ENCODE peak calls at places on chromosome 2, in eight cellular contexts. R, S, E, V, Q, P, L and A are unnamed samples.

GRCh38 chr2:236819275-236820002 is 249.8 kb downstream of the ACKR3 start:
- DNase-seq in R (no peak), Q (no peak), P (no peak), L (no peak), V (no peak), S (no peak), E (no peak), A (no peak)

GRCh38 chr2:172704072-172704936 is 31.3 kb upstream of the RAPGEF4 start:
- DNase-seq in V (no peak), R (peak), S (peak), L (no peak), E (no peak), Q (peak), P (no peak), A (peak)

GRCh38 chr2:235263205-235264120 is 230.4 kb upstream of the AGAP1 start:
- DNase-seq in S (peak), E (peak), Q (peak), V (peak), P (no peak), L (peak), R (peak), A (peak)

GRCh38 chr2:219836647-219837177 is 209.3 kb downstream of the SLC4A3 start:
- DNase-seq in V (no peak), S (no peak), P (no peak), R (peak), E (no peak), L (no peak), Q (peak), A (peak)

GRCh38 chr2:184268900-184269299 is 329.4 kb upstream of the ZNF804A start:
- DNase-seq in Q (no peak), R (no peak), L (no peak), P (no peak), S (no peak), V (no peak), E (no peak), A (no peak)

GRCh38 chr2:234500394-234501006 is 3.6 kb upstream of the ARL4C start:
- DNase-seq in L (peak), P (no peak), S (peak), E (no peak), V (peak), Q (peak), R (peak), A (peak)

GRCh38 chr2:58081000-58081399 is 34.4 kb downstream of the VRK2 start:
- DNase-seq in L (no peak), R (peak), E (no peak), V (no peak), Q (peak), S (no peak), P (no peak), A (no peak)

GRCh38 chr2:20496069-20496468 is 49.2 kb downstream of the RHOB start:
- DNase-seq in S (no peak), P (no peak), V (no peak), Q (peak), E (no peak), L (peak), R (peak), A (peak)

GRCh38 chr2:235206980-235207579 is 255.3 kb downstream of the SH3BP4 start:
- DNase-seq in P (peak), R (no peak), S (no peak), E (no peak), L (no peak), V (no peak), Q (no peak), A (peak)

GRCh38 chr2:199848323-199848722 is 2.7 kb downstream of the FTCDNL1 start:
- DNase-seq in R (no peak), Q (no peak), L (no peak), S (no peak), E (no peak), V (no peak), P (no peak), A (no peak)

GRCh38 chr2:199851499-199851816 is 466 bp upstream of the FTCDNL1 start:
- DNase-seq in E (no peak), R (no peak), L (peak), P (no peak), Q (no peak), V (no peak), S (no peak), A (no peak)

GRCh38 chr2:199850250-199850717 is 708 bp downstream of the FTCDNL1 start:
- DNase-seq in P (no peak), L (no peak), V (no peak), R (no peak), E (no peak), S (no peak), Q (no peak), A (no peak)

GRCh38 chr2:199851886-199852285 is 894 bp upstream of the FTCDNL1 start:
- DNase-seq in Q (no peak), E (no peak), R (no peak), V (no peak), S (no peak), P (no peak), L (no peak), A (no peak)

DNA sequence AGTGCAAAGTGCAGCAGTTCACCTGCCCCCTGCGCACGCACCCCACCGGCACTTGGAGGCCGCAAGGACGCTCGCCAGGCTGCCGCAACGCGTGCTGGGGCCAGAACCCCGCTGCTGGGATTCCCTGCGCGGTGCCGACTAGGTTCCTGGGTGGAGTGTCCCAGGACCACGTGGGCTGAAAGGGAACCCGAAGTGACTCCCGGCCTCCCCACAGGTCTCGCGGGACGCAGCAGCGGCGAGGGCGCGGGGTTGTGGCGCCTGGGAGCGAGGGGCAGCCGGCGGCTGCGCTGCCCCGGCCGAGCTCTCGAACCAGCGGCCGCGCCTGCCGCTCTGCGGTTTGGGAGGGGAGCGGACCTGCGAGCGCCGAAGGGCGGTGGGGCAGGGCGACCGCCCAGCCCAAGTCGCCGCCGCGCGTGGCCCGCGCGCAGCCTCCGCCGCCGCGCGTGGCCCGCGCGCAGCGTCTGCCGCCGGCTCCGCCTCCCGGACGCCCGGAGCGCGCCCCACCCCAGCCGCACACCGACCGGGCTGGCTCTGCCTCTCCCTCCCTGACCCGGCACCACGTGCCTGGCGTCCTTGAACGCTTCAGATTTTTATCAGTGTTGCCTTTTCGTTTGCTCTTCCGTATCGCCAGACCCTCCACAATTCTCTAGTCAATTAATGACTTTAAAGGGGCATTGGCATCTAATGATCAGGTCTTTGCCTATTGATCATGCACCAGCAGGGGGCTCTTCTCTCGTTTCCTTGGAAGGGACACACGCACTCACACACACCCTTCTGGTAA is at the start of gene FTCDNL1:
- DNase-seq in E (no peak), V (peak), P (peak), R (peak), S (peak), L (peak), Q (peak), A (peak)
- TF ChIP-seq CTCF in E (peak), V (peak), P (peak), R (peak), S (peak), L (peak), Q (peak), A (peak)

GRCh38 chr2:196074631-196075030 is 6.0 kb upstream of the DNAH7 start:
- DNase-seq in Q (no peak), E (no peak), R (no peak), S (no peak), L (no peak), P (no peak), V (no peak), A (no peak)
- TF ChIP-seq CTCF in Q (no peak), E (no peak), R (no peak), S (no peak), L (no peak), P (no peak), V (no peak), A (no peak)

GRCh38 chr2:164694275-164694695 is 73.0 kb upstream of the GRB14 start:
- DNase-seq in S (no peak), V (no peak), E (no peak), P (no peak), L (no peak), Q (no peak), R (no peak), A (no peak)

GRCh38 chr2:164701565-164701964 is 80.3 kb upstream of the GRB14 start:
- DNase-seq in V (no peak), P (no peak), L (no peak), Q (no peak), R (no peak), S (no peak), E (no peak), A (no peak)

GRCh38 chr2:164696634-164697033 is 75.4 kb upstream of the GRB14 start:
- DNase-seq in S (no peak), Q (no peak), V (no peak), E (no peak), R (no peak), P (no peak), L (no peak), A (no peak)

GRCh38 chr2:164700390-164700789 is 79.1 kb upstream of the GRB14 start:
- DNase-seq in Q (no peak), R (peak), E (no peak), P (no peak), S (no peak), V (no peak), L (no peak), A (no peak)

DNA sequence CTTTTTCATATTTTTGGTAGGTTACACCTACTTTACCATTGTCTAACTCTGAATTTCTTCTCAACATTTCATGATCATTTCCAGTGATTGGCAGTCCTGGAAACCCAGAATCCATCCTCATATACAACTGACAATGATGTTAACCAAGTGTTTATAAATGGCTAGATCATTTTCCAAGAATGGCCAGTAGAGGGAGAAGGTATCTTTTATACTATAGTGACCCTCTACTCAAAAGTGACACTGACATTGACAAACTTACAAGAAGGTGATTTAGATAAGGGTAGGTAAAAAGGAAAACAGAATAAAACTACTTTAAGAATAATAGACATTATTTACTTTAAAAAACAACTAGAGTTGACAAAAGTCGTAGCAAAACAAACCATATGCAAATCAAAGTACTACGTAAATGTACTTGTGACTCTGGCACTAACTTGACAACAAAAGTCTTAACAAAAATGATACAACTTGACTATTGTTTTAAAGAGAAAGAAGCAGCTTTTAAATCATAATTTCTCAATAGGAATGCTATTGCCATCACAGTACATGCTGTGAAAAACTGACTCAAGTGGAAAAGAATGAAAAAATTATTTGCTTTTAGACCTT is 76.5 kb upstream of the GRB14 start:
- DNase-seq in R (peak), P (no peak), V (no peak), S (no peak), L (no peak), E (no peak), Q (peak), A (no peak)
- TF ChIP-seq CTCF in R (peak), P (peak), V (peak), S (peak), L (peak), E (peak), Q (peak), A (peak)

GRCh38 chr2:96470089-96470488 is 35.1 kb downstream of the NEURL3 start:
- DNase-seq in E (no peak), R (no peak), Q (peak), S (peak), V (no peak), L (no peak), P (no peak), A (no peak)
- TF ChIP-seq CTCF in E (no peak), R (no peak), Q (no peak), S (no peak), V (no peak), L (no peak), P (no peak), A (no peak)

GRCh38 chr2:23400703-23401102 is 15.7 kb downstream of the KLHL29 start:
- DNase-seq in V (no peak), R (no peak), P (no peak), Q (no peak), E (no peak), L (no peak), S (no peak), A (no peak)

GRCh38 chr2:23402205-23402740 is 17.3 kb downstream of the KLHL29 start:
- DNase-seq in R (no peak), Q (no peak), V (no peak), L (no peak), E (no peak), P (no peak), S (no peak), A (no peak)

GRCh38 chr2:23401427-23402204 is 16.6 kb downstream of the KLHL29 start:
- DNase-seq in R (no peak), L (no peak), V (no peak), S (no peak), P (no peak), Q (no peak), E (no peak), A (no peak)

GRCh38 chr2:23399674-23400261 is 14.8 kb downstream of the KLHL29 start:
- DNase-seq in L (no peak), Q (no peak), E (no peak), P (no peak), V (no peak), R (no peak), S (no peak), A (no peak)

GRCh38 chr2:23404426-23404825 is 19.4 kb downstream of the KLHL29 start:
- DNase-seq in P (no peak), S (peak), Q (peak), V (peak), R (peak), E (peak), L (no peak), A (peak)
- TF ChIP-seq CTCF in P (peak), S (no peak), Q (peak), V (no peak), R (no peak), E (peak), L (peak), A (no peak)

GRCh38 chr2:241122376-241123002 is 20.4 kb upstream of the MTERF4 start:
- DNase-seq in E (no peak), P (no peak), L (peak), Q (no peak), V (no peak), R (no peak), S (no peak), A (no peak)

GRCh38 chr2:241126771-241127202 is 22.5 kb downstream of the PASK start:
- DNase-seq in S (no peak), P (no peak), L (peak), R (no peak), Q (no peak), V (no peak), E (no peak), A (no peak)

GRCh38 chr2:241126201-241126611 is 23.1 kb downstream of the PASK start:
- DNase-seq in Q (no peak), E (no peak), P (no peak), L (peak), V (no peak), R (no peak), S (no peak), A (no peak)

GRCh38 chr2:241125626-241126025 is 23.5 kb upstream of the MTERF4 start:
- DNase-seq in R (no peak), Q (no peak), E (no peak), P (no peak), L (peak), S (no peak), V (no peak), A (no peak)

DNA sequence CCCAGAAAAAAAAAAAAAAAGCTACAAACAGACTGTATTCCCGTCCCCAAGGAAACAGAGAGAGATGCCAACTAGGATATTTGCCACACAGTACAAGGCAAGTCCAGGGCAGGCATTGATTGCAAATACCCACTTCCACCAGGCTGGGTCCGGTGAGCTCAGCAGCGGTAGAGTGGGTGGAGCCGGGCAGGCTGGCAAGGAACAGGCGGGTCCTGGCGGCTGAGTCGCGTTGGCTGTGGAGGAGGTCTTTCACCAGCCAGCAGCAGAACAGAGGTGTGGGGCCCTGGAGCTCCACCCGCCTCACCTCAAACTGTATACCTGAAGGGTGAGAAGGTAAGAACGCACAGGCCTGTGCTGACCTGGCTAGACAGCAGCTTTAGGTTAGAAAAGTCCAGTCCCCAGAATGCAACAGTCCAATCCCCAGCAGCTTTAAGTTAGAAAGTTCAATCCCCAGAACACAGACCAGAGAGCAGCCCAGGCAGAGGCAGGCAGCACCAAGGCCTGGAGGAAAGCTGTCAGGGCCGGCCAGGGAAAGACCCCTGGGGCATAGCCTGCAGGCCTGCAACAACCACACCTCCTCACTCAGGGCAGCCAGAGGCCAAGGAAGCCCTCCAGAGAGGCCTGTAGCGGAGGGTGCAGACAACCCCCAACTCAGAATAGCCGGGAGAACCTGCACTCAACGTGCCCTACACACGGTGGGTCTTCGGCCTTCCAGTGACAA is 21.9 kb upstream of the MTERF4 start:
- DNase-seq in P (no peak), E (no peak), V (peak), Q (no peak), S (peak), R (no peak), L (peak), A (no peak)
- TF ChIP-seq CTCF in P (no peak), E (no peak), V (no peak), Q (no peak), S (no peak), R (no peak), L (no peak), A (no peak)

GRCh38 chr2:240561325-240561971 is 1.3 kb downstream of the DUSP28 start:
- DNase-seq in Q (peak), E (no peak), P (no peak), V (peak), S (no peak), R (peak), L (no peak), A (no peak)
- TF ChIP-seq CTCF in Q (no peak), E (no peak), P (no peak), V (no peak), S (no peak), R (no peak), L (no peak), A (no peak)

GRCh38 chr2:27551514-27551913 is 31.3 kb upstream of the ZNF512 start:
- DNase-seq in P (no peak), Q (no peak), S (no peak), E (no peak), V (no peak), R (no peak), L (no peak), A (no peak)

GRCh38 chr2:27549303-27549702 is 33.5 kb upstream of the ZNF512 start:
- DNase-seq in V (no peak), L (no peak), P (no peak), S (no peak), Q (no peak), R (no peak), E (no peak), A (no peak)

DNA sequence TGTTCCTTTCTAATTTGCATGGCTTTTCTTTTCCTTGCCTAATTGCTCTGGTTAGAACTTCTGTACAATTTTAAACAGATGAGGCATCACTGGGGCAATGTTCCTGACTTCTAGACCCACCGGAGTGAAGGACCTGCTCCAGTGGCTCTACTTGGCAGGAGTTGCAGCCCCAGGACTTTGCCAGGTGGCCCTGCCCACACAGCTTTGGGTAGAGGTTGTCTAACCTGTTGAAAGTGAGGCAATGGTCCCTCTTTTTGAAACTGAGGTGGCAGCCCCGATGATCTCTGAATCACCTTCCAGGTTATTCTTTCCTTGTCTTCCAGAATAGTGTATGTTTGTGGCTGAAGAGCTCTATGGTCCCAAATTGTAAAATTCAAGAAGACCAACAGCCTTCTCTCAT is 29.9 kb upstream of the ZNF512 start:
- DNase-seq in P (no peak), S (no peak), L (no peak), V (no peak), R (no peak), Q (no peak), E (no peak), A (no peak)
- TF ChIP-seq CTCF in P (no peak), S (no peak), L (no peak), V (no peak), R (no peak), Q (no peak), E (no peak), A (no peak)

GRCh38 chr2:212609499-212609898 is 70.9 kb upstream of the ERBB4 start:
- DNase-seq in R (no peak), L (no peak), V (no peak), E (no peak), Q (no peak), P (no peak), S (no peak), A (no peak)

GRCh38 chr2:212607080-212607479 is 68.5 kb upstream of the ERBB4 start:
- DNase-seq in L (no peak), R (no peak), V (no peak), E (no peak), P (no peak), Q (no peak), S (no peak), A (no peak)

GRCh38 chr2:212606232-212606631 is 67.6 kb upstream of the ERBB4 start:
- DNase-seq in Q (no peak), P (no peak), E (no peak), S (no peak), V (no peak), R (no peak), L (no peak), A (no peak)

GRCh38 chr2:212611026-212611425 is 72.4 kb upstream of the ERBB4 start:
- DNase-seq in R (no peak), L (no peak), E (no peak), P (no peak), S (no peak), V (no peak), Q (no peak), A (no peak)
- TF ChIP-seq CTCF in R (no peak), L (no peak), E (no peak), P (no peak), S (no peak), V (no peak), Q (no peak), A (no peak)